ENCODE peak calls at places on chromosome 13, in four cellular contexts. Y is neuronal stem cell, V is IMR-90, S is H9. U is an unnamed sample. For H3K4me1, the result is how much of the 10 kb centered on the place peaks cover.

GRCh38 chr13:75648446-75648845 is 12.3 kb downstream of the LMO7 start:
- DNase-seq in Y (no peak), V (no peak), S (no peak), U (no peak)

GRCh38 chr13:20716951-20717350 is 13.5 kb downstream of the IL17D start:
- DNase-seq in Y (peak), V (no peak), S (no peak), U (peak)

GRCh38 chr13:26465514-26465913 is 92.0 kb upstream of the WASF3 start:
- DNase-seq in Y (no peak), V (no peak), S (no peak), U (no peak)

GRCh38 chr13:113291997-113292862 is 4.8 kb upstream of the LAMP1 start:
- DNase-seq in Y (no peak), V (peak), S (peak), U (no peak)

GRCh38 chr13:51689597-51689996 is 105.3 kb downstream of the WDFY2 start:
- DNase-seq in Y (no peak), V (no peak), S (no peak), U (peak)

GRCh38 chr13:31424130-31424729 is 224.5 kb downstream of the B3GLCT start:
- DNase-seq in Y (peak), V (peak), S (peak), U (peak)

GRCh38 chr13:25177636-25178035 is 5.5 kb upstream of the AMER2 start:
- DNase-seq in Y (no peak), V (no peak), S (no peak), U (no peak)

GRCh38 chr13:20136781-20137703 is 23.8 kb downstream of the GJA3 start:
- DNase-seq in Y (no peak), V (no peak), S (peak), U (peak)

GRCh38 chr13:113756441-113757097 is 2.5 kb upstream of the TMEM255B start:
- DNase-seq in Y (no peak), V (peak), S (no peak), U (no peak)

GRCh38 chr13:28494537-28494860 is 429 bp downstream of the FLT1 start:
- DNase-seq in Y (peak), V (no peak), S (no peak), U (no peak)

GRCh38 chr13:30880756-30881155 is 25.3 kb upstream of the MEDAG start:
- DNase-seq in Y (no peak), V (peak), S (no peak), U (no peak)

GRCh38 chr13:50081106-50081898 is 66.1 kb downstream of the KCNRG start:
- DNase-seq in Y (no peak), V (no peak), S (peak), U (peak)

GRCh38 chr13:49443327-49443688 is 556 bp downstream of the CAB39L start:
- DNase-seq in Y (peak), V (peak), S (no peak), U (no peak)

GRCh38 chr13:111976474-111977183 is 90.3 kb upstream of the SOX1 start:
- DNase-seq in Y (no peak), V (no peak), S (no peak), U (no peak)

GRCh38 chr13:30031488-30031887 is 181.1 kb upstream of the UBL3 start:
- DNase-seq in Y (no peak), V (no peak), S (no peak), U (peak)

GRCh38 chr13:96822900-96823299 is 171.4 kb downstream of the OXGR1 start:
- DNase-seq in Y (no peak), V (no peak), S (peak), U (peak)

GRCh38 chr13:75636339-75637095 is 387 bp downstream of the LMO7 start:
- DNase-seq in Y (peak), V (peak), S (peak), U (peak)

GRCh38 chr13:27359203-27359821 is 65.1 kb upstream of the GTF3A start:
- DNase-seq in Y (peak), V (peak), S (peak), U (peak)

GRCh38 chr13:26476111-26476743 is 81.3 kb upstream of the WASF3 start:
- DNase-seq in Y (no peak), V (peak), S (peak), U (peak)

GRCh38 chr13:51620165-51620983 is 36.1 kb downstream of the WDFY2 start:
- DNase-seq in Y (no peak), V (no peak), S (no peak), U (no peak)

GRCh38 chr13:51800456-51800855 is 3.5 kb downstream of the DHRS12 start:
- DNase-seq in Y (no peak), V (no peak), S (no peak), U (no peak)

GRCh38 chr13:71867101-71867814 is at the start of gene DACH1:
- DNase-seq in Y (peak), V (peak), S (peak), U (peak)

GRCh38 chr13:29369060-29369743 is 226.3 kb downstream of the SLC7A1 start:
- DNase-seq in Y (peak), V (peak), S (peak), U (peak)

GRCh38 chr13:27289016-27289665 is 18.5 kb downstream of the RASL11A start:
- DNase-seq in Y (no peak), V (no peak), S (peak), U (no peak)

GRCh38 chr13:113216165-113217056 is 7.0 kb downstream of the CUL4A start:
- DNase-seq in Y (peak), V (peak), S (peak), U (peak)

GRCh38 chr13:90746230-90746629 is 601.3 kb upstream of the MIR17HG start:
- DNase-seq in Y (no peak), V (no peak), S (no peak), U (no peak)

GRCh38 chr13:43963726-43964125 is 84.0 kb downstream of the LACC1 start:
- DNase-seq in Y (no peak), V (no peak), S (peak), U (peak)

GRCh38 chr13:78572459-78572858 is 30.9 kb downstream of the POU4F1 start:
- DNase-seq in Y (no peak), V (no peak), S (no peak), U (no peak)

GRCh38 chr13:26048745-26049144 is 3.1 kb downstream of the SHISA2 start:
- DNase-seq in Y (no peak), V (no peak), S (no peak), U (no peak)

GRCh38 chr13:83221256-83221655 is 661.0 kb downstream of the SLITRK1 start:
- DNase-seq in Y (no peak), V (no peak), S (no peak), U (peak)

DNA sequence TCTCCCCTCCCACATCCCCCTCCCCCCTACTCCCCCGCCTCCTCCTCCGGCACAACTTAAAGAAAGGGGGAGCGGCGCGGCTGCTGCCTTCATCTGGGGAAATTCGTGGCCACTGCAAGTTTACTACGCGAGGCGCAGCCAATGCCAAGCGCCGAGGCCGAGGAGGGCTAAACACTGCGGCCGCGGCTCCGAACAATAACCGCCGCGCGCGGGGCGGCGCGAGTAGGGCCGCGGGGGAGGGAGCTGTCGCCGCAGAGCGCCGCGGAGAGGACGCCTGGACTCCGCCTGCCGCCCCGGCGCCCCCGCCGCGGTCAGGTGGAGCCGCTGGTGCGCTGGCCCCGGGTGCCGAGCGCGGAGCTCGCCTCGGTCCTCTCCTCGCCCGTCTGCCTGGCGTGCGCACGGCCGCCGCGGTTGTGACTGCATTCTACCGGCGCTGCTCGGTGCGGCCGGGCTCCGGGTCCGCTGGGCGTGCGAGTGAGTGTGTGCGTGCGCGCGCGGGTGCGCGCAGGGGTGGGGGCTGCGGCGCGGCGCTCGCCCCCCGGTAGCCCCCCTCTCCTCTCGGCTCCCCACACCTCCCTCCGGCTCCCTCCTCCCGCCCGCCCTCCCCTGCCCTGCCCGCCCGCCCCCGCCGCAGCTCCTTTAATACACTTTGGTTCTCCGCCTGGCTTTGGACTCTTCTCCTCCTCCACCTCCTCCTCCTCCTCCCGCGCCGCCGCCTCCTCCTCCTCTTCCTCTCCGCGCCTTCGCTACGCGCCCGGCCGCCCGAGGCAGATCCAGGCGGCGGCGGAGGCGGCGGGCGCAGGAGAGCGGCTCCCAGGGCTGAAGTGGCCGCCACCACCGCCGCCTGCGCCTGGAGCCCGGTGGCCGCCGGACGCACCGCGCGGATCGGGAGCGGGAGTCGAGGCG is at the start of gene ZIC2:
- DNase-seq in Y (peak), V (no peak), S (peak), U (peak)
- H3K4me1 ChIP-seq in Y (under half), V (under half), S (under half), U (under half)

DNA sequence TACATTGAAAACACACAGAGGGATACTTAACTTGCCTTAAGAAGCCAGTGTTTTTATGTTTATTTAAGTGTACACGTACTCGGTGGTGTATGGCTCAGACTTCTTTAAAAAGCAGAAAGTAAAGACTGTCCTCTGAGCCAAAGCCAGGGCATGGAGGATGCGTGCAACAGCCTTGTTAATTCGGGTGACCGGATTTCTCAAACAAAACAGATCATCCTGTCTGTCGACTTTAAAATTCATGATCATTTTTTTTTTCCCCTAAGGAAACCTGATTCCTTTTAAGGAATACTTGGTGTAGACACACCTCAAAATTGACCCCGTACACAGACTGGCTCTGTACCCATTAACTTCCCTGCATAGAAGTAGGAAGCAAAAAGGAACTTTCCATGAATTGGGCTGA is 124.7 kb upstream of the RNF113B start:
- DNase-seq in Y (no peak), V (peak), S (no peak), U (no peak)
- H2BK120ac ChIP-seq in Y (no peak), V (peak), S (no peak), U (no peak)

DNA sequence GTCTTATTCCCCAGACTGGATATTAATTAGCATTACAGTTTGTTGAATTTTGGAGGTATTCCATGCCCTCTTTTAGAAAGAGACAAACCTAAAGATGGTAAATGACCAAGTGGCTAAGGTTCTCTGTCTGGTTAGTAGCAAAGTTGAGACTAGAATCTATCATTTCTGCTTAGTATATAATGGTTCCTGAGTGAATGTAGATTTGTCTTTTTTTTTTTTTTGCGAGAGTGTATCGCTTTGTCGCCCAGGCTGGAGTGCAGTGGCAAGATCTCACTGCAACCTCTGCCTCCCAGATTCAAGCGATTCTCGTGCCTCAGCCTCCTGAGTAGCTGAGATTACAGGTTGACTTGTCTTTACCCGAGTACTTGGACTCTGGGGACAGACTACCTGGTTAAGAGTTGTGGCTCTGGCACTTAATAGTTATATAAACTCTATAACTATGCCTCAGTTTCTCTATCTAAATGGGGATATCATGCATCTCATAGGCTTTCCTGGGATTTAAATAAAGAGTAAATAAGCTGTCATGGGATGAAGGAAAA is 2.7 kb downstream of the NAA16 start:
- DNase-seq in Y (no peak), V (no peak), S (no peak), U (no peak)
- H3K4me1 ChIP-seq in Y (under half), V (under half), S (under half), U (under half)

DNA sequence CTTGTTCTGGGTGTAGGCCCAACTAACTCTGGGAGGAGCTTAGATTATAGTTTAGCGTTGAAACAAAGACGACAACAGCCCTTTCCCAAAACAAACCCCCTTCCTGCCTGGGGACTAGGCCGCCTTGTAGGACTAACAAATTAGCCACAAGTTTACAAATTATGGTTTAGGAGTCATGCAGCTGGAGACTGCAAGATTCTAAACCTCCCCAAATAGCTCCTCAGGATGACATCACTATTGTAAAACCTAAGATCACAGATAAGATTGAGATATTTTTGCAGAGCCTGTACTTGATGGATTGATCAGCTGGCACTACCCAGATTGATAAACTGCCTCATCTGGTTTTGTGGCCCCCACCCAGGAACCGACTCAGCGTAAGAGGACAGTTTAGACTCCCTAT is 2.3 kb upstream of the SLC25A15 start:
- DNase-seq in Y (no peak), V (peak), S (peak), U (no peak)
- H2BK120ac ChIP-seq in Y (no peak), V (peak), S (no peak), U (no peak)

GRCh38 chr13:87827479-87827878 is 156.3 kb downstream of the SLITRK5 start:
- DNase-seq in Y (no peak), V (no peak), S (no peak), U (no peak)
- H3K4me1 ChIP-seq in Y (under half), V (under half), S (under half), U (under half)

DNA sequence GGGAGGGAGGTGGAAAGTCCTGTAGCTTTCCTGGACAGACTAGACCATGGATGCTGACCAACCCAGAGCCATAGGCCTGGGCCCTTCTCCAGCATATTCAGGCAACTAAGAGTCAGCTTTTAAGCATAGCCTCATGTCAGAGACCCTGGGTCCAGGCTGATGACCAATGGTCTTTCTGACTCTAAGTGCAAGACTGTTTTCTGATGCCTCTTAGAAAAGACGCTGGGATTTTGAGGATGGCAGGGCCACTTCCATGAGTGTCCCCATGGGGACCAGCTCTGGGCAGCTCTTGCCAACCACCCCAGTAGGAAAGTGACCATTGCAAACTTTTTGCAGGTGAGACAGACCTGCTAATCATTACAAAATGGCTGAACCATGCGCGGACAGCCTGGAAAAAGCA is 135.6 kb upstream of the KL start:
- DNase-seq in Y (no peak), V (no peak), S (no peak), U (no peak)
- H2BK120ac ChIP-seq in Y (no peak), V (no peak), S (no peak), U (no peak)

GRCh38 chr13:77034883-77035282 is 7.9 kb upstream of the FBXL3 start:
- DNase-seq in Y (no peak), V (peak), S (no peak), U (no peak)
- H3K4me1 ChIP-seq in Y (under half), V (under half), S (under half), U (under half)

GRCh38 chr13:41590643-41591042 is 133.3 kb downstream of the RGCC start:
- DNase-seq in Y (no peak), V (no peak), S (no peak), U (no peak)
- H2BK120ac ChIP-seq in Y (no peak), V (peak), S (no peak), U (no peak)

GRCh38 chr13:98221234-98221633 is 44.2 kb upstream of the RNF113B start:
- DNase-seq in Y (no peak), V (no peak), S (no peak), U (no peak)
- H3K4me1 ChIP-seq in Y (under half), V (under half), S (under half), U (under half)

U was measured in mesendoderm.